ENCODE peak calls at places on chromosomes 7 and 10, in eight cellular contexts. R, C, L, E, T, P, J and V are unnamed samples. For H3K9me3, the result is how much of the 10 kb centered on the place peaks cover.

GRCh38 chr10:97542169-97543024 is 30.2 kb upstream of the ANKRD2 start:
- DNase-seq in L (no peak), J (no peak), R (no peak), C (peak), E (peak), P (peak), T (no peak), V (no peak)

GRCh38 chr7:148912758-148913541 is 28.9 kb upstream of the EZH2 start:
- DNase-seq in R (no peak), J (no peak), T (no peak), E (no peak), C (no peak), P (no peak), L (no peak), V (no peak)

GRCh38 chr7:92834661-92835139 is 1.7 kb downstream of the CDK6 start:
- DNase-seq in E (no peak), L (peak), R (no peak), C (peak), T (peak), J (peak), P (peak), V (peak)

GRCh38 chr10:78343266-78343665 is 309.6 kb downstream of the RPS24 start:
- DNase-seq in L (no peak), R (no peak), E (no peak), T (no peak), P (no peak), C (no peak), J (no peak), V (no peak)

GRCh38 chr10:130226012-130226411 is 89.8 kb downstream of the GLRX3 start:
- DNase-seq in R (no peak), E (no peak), T (no peak), L (no peak), J (no peak), C (no peak), P (no peak), V (no peak)

GRCh38 chr7:37421820-37422219 is 26.8 kb downstream of the ELMO1 start:
- DNase-seq in C (peak), R (no peak), P (no peak), J (no peak), L (no peak), E (no peak), T (no peak), V (no peak)

GRCh38 chr10:110610308-110610774 is 33.8 kb upstream of the RBM20 start:
- DNase-seq in J (no peak), L (no peak), P (no peak), E (peak), C (peak), R (peak), T (peak), V (no peak)

GRCh38 chr10:31771345-31771831 is 157.2 kb downstream of the ARHGAP12 start:
- DNase-seq in L (no peak), J (peak), R (no peak), P (no peak), C (peak), T (no peak), E (no peak), V (no peak)

GRCh38 chr7:12594122-12594897 is 23.8 kb downstream of the SCIN start:
- DNase-seq in L (no peak), E (no peak), R (no peak), P (no peak), C (no peak), T (no peak), J (no peak), V (no peak)

GRCh38 chr10:776772-777171 is 87.3 kb upstream of the DIP2C start:
- DNase-seq in E (no peak), R (no peak), P (no peak), L (no peak), J (no peak), T (no peak), C (no peak), V (no peak)

GRCh38 chr10:122176232-122176865 is 94.7 kb upstream of the BTBD16 start:
- DNase-seq in E (no peak), C (peak), J (no peak), P (no peak), R (no peak), L (no peak), T (no peak), V (no peak)

GRCh38 chr10:29239569-29240472 is 49.0 kb upstream of the LYZL1 start:
- DNase-seq in P (no peak), J (no peak), R (no peak), T (no peak), C (peak), E (peak), L (no peak), V (no peak)

GRCh38 chr7:141585592-141586510 is 34.6 kb downstream of the AGK start:
- DNase-seq in T (no peak), P (no peak), L (no peak), C (peak), R (no peak), E (peak), J (no peak), V (no peak)

GRCh38 chr7:7682856-7683255 is 35.6 kb downstream of the RPA3 start:
- DNase-seq in T (no peak), L (no peak), C (no peak), J (no peak), R (no peak), P (no peak), E (no peak), V (no peak)

DNA sequence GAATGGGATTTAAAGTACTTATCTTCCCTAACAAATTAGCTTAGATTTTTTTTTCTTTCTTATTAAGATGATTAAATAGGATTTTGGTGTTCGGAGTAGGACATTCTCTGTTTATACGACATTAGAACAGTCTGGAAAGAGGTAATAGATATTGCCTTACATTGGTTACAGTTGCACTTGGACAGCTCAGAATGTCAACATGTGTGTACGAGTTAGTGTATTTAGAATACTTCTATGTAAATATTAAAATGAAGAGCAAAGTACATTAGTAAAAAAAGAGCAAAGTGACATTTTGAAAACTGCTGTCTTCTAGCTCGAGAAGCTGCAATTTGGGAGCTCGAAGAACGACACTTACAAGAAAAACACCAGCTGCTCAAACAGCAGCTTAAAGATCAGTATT is 51.5 kb downstream of the SLK start:
- DNase-seq in P (no peak), J (no peak), T (no peak), C (no peak), R (no peak), E (no peak), L (no peak), V (no peak)
- H3K9me3 ChIP-seq in P (under half), J (under half), T (under half), C (under half), R (under half), E (under half), L (under half), V (under half)

GRCh38 chr10:47452495-47453434 is 31.1 kb downstream of the ANXA8 start:
- DNase-seq in P (no peak), J (no peak), R (no peak), E (no peak), T (no peak), C (no peak), L (no peak), V (no peak)
- H3K27ac ChIP-seq in P (no peak), J (no peak), R (no peak), E (no peak), T (no peak), C (no peak), L (no peak), V (no peak)

GRCh38 chr7:78578701-78579100 is 780.1 kb downstream of the PHTF2 start:
- DNase-seq in R (peak), P (no peak), J (no peak), L (no peak), T (peak), E (no peak), C (no peak), V (no peak)
- H3K4me3 ChIP-seq in R (no peak), P (no peak), J (no peak), L (no peak), T (no peak), E (no peak), C (no peak), V (no peak)

GRCh38 chr7:159215053-159215452 is 70.4 kb upstream of the VIPR2 start:
- DNase-seq in J (no peak), C (no peak), E (no peak), P (no peak), L (no peak), R (no peak), T (no peak), V (no peak)

GRCh38 chr7:159209429-159209828 is 64.8 kb upstream of the VIPR2 start:
- DNase-seq in P (no peak), L (no peak), R (no peak), E (no peak), T (no peak), C (no peak), J (no peak), V (no peak)

GRCh38 chr7:159212226-159212625 is 67.6 kb upstream of the VIPR2 start:
- DNase-seq in T (no peak), R (no peak), J (no peak), C (no peak), L (no peak), E (no peak), P (no peak), V (no peak)

GRCh38 chr7:159213253-159213652 is 68.6 kb upstream of the VIPR2 start:
- DNase-seq in P (no peak), J (peak), R (no peak), T (no peak), L (no peak), E (no peak), C (no peak), V (no peak)

DNA sequence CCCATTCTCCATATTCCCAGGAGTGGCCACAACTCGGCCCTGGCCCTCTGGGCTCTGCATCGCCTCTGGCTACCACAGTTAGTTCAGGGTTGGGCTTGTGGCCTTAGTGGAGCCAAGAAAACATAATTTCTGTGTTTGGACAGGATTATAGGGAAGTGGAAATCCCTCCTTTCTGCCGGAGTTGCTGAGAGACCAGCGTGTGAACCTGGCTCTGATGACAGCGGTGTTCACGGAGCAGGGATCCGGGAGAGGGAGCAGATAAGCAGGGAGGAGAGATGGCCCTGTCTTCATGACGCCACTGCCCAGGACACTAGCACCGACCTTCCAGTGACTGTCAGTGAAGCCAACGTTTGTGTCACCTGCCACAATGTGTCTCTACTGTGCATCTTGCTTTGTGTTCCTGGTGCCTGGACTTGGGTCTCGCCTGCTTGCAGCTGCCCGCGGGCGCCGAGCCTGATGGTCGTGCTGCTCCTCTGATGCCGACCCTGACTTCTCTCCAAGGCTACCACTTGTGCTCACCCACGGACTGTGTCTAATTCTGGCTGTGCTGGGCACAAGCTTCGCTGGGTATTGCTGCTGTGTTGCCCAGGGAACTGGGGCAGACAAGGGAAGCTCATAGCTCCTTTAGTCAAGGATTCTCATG is 67.0 kb upstream of the VIPR2 start:
- DNase-seq in P (no peak), E (no peak), R (no peak), C (no peak), T (no peak), L (no peak), J (peak), V (no peak)
- H3K9me3 ChIP-seq in P (under half), E (under half), R (half or more), C (under half), T (under half), L (under half), J (under half), V (under half)

DNA sequence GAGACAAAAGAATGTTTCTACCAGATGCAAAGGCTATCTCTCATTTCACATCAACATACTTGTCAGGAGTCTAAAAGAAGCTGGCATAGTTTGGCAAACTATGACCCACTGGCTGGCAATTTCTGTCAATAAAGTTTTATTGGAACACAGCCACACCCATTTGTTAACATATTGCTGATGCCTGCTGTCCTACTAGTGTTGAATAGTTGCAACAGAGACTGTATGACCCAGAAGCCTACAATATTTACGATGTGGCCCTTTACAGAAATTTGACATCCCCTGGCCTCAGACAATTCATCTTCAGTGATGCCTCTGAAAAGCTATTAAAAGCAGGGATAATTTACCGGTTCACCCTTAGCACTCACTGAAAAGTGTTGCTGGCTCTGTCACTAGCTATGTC is 155.2 kb downstream of the ARID5B start:
- DNase-seq in R (no peak), C (peak), T (no peak), J (no peak), E (no peak), P (no peak), L (no peak), V (no peak)
- H3K27ac ChIP-seq in R (no peak), C (no peak), T (no peak), J (no peak), E (no peak), P (peak), L (no peak), V (peak)

GRCh38 chr10:11163990-11164805 is 146.5 kb downstream of the CELF2 start:
- DNase-seq in E (no peak), L (no peak), R (no peak), J (no peak), P (no peak), C (no peak), T (peak), V (no peak)
- H3K4me3 ChIP-seq in E (no peak), L (peak), R (peak), J (no peak), P (no peak), C (peak), T (peak), V (peak)

GRCh38 chr7:77226357-77226839 is 26.8 kb upstream of the FGL2 start:
- DNase-seq in R (no peak), P (no peak), L (no peak), E (no peak), T (no peak), J (no peak), C (peak), V (no peak)
- H3K9me3 ChIP-seq in R (under half), P (under half), L (under half), E (under half), T (under half), J (under half), C (under half), V (under half)

GRCh38 chr7:137956591-137956990 is 45.3 kb downstream of the CREB3L2 start:
- DNase-seq in E (no peak), T (no peak), P (no peak), J (no peak), C (no peak), R (no peak), L (no peak), V (no peak)
- H3K27ac ChIP-seq in E (peak), T (no peak), P (no peak), J (no peak), C (peak), R (no peak), L (no peak), V (peak)

GRCh38 chr7:76234931-76235441 is 33.3 kb downstream of the SRRM3 start:
- DNase-seq in P (peak), R (peak), T (peak), J (peak), E (peak), L (peak), C (peak), V (peak)
- H3K4me3 ChIP-seq in P (no peak), R (peak), T (no peak), J (no peak), E (peak), L (peak), C (peak), V (peak)

GRCh38 chr7:106450716-106451115 is 165.9 kb upstream of the NAMPT start:
- DNase-seq in P (no peak), L (no peak), T (no peak), J (no peak), R (no peak), C (no peak), E (no peak), V (no peak)
- H3K9me3 ChIP-seq in P (under half), L (under half), T (under half), J (under half), R (under half), C (under half), E (under half), V (under half)